ENCODE peak calls at places on chromosomes 12 and 14, in six cellular contexts. I is GM18507; W is AG09319; Q is CD8-positive, alpha-beta memory T cell; Z is GM13976; A is endothelial cell. S is an unnamed sample.

GRCh38 chr14:71206766-71207371 is 299.6 kb downstream of the PCNX1 start:
- DNase-seq in Z (no peak), Q (no peak), W (peak), A (no peak), I (no peak), S (no peak)

GRCh38 chr14:99024926-99025325 is 247.1 kb downstream of the BCL11B start:
- DNase-seq in Z (no peak), Q (no peak), I (no peak), W (no peak), A (no peak), S (no peak)

GRCh38 chr12:13603951-13604350 is 377.5 kb downstream of the GRIN2B start:
- DNase-seq in I (no peak), Q (no peak), Z (no peak), W (no peak), A (no peak), S (no peak)

GRCh38 chr14:50822501-50823042 is 8.4 kb downstream of the NIN start:
- DNase-seq in I (no peak), W (no peak), Q (no peak), Z (no peak), A (no peak), S (no peak)

GRCh38 chr12:54294152-54294913 is 6.5 kb downstream of the NFE2 start:
- DNase-seq in Z (peak), Q (peak), W (no peak), I (peak), A (peak), S (no peak)

GRCh38 chr14:105944632-105945610 is 418.5 kb downstream of the TMEM121 start:
- DNase-seq in W (no peak), A (no peak), I (no peak), Q (peak), Z (peak), S (peak)

GRCh38 chr12:75666126-75666979 is 154.9 kb upstream of the KRR1 start:
- DNase-seq in Z (no peak), W (no peak), Q (no peak), A (no peak), I (no peak), S (no peak)

GRCh38 chr12:27207626-27208413 is 36.3 kb upstream of the STK38L start:
- DNase-seq in W (no peak), Q (no peak), I (no peak), Z (peak), A (no peak), S (no peak)

GRCh38 chr14:103624860-103625259 is 4.2 kb upstream of the KLC1 start:
- DNase-seq in W (peak), I (no peak), A (no peak), Z (no peak), Q (no peak), S (peak)

GRCh38 chr14:105859717-105860614 is 333.6 kb downstream of the TMEM121 start:
- DNase-seq in A (no peak), W (no peak), Z (peak), Q (no peak), I (no peak), S (peak)

GRCh38 chr12:16603916-16604575 is 1.9 kb downstream of the LMO3 start:
- DNase-seq in I (no peak), A (no peak), W (no peak), Z (no peak), Q (no peak), S (no peak)

GRCh38 chr12:12503384-12504078 is 59.1 kb downstream of the DUSP16 start:
- DNase-seq in W (no peak), I (no peak), A (peak), Z (peak), Q (no peak), S (no peak)

GRCh38 chr12:89824822-89825221 is 116.2 kb upstream of the ATP2B1 start:
- DNase-seq in Q (no peak), A (no peak), Z (no peak), I (no peak), W (no peak), S (no peak)

GRCh38 chr12:115998119-115998633 is 279.3 kb downstream of the MED13L start:
- DNase-seq in A (peak), W (peak), Q (peak), Z (peak), I (peak), S (no peak)

GRCh38 chr12:52879394-52880351 is 25.2 kb downstream of the KRT8 start:
- DNase-seq in W (peak), A (peak), I (peak), Q (peak), Z (peak), S (no peak)

GRCh38 chr12:26297386-26298070 is 102.2 kb downstream of the SSPN start:
- DNase-seq in Q (no peak), I (no peak), W (no peak), A (no peak), Z (no peak), S (no peak)

GRCh38 chr14:90534838-90535555 is 138.2 kb downstream of the CALM1 start:
- DNase-seq in A (no peak), W (no peak), I (no peak), Q (no peak), Z (no peak), S (no peak)

GRCh38 chr12:106113446-106114083 is 25.2 kb downstream of the NUAK1 start:
- DNase-seq in I (no peak), Q (no peak), A (no peak), W (no peak), Z (no peak), S (no peak)

GRCh38 chr12:53845932-53846331 is 92.7 kb upstream of the HOXC13 start:
- DNase-seq in Q (no peak), W (no peak), A (no peak), I (no peak), Z (no peak), S (no peak)

GRCh38 chr12:108568653-108569154 is 6.3 kb downstream of the ISCU start:
- DNase-seq in Q (peak), Z (peak), W (no peak), I (peak), A (no peak), S (peak)

GRCh38 chr14:59632381-59632780 is 55.8 kb upstream of the CCDC175 start:
- DNase-seq in I (no peak), Z (peak), W (no peak), Q (no peak), A (peak), S (no peak)

GRCh38 chr12:112979281-112979680 is 962 bp downstream of the OAS2 start:
- DNase-seq in A (no peak), W (no peak), Z (peak), I (no peak), Q (no peak), S (no peak)

GRCh38 chr12:110560048-110560447 is 23.1 kb downstream of the PPTC7 start:
- DNase-seq in Z (no peak), A (no peak), W (no peak), I (no peak), Q (no peak), S (no peak)

GRCh38 chr14:80658155-80658554 is 283.4 kb downstream of the CEP128 start:
- DNase-seq in I (no peak), Z (no peak), A (no peak), Q (no peak), W (no peak), S (no peak)

GRCh38 chr12:76778358-76778757 is 14.4 kb downstream of the ZDHHC17 start:
- DNase-seq in Z (no peak), W (no peak), A (no peak), I (no peak), Q (no peak), S (no peak)

GRCh38 chr14:71321556-71322315 is 414.5 kb downstream of the PCNX1 start:
- DNase-seq in Z (no peak), A (no peak), Q (peak), I (no peak), W (no peak), S (no peak)

GRCh38 chr14:104519721-104520120 is 59.8 kb upstream of the C14orf180 start:
- DNase-seq in A (no peak), W (no peak), I (no peak), Z (no peak), Q (no peak), S (no peak)

GRCh38 chr14:92348154-92348553 is 25.2 kb downstream of the SLC24A4 start:
- DNase-seq in W (no peak), A (no peak), Q (no peak), I (no peak), Z (no peak), S (no peak)

GRCh38 chr12:121992059-121992879 is 29.4 kb upstream of the BCL7A start:
- DNase-seq in W (peak), Q (peak), I (peak), Z (peak), A (no peak), S (no peak)

GRCh38 chr12:4771960-4772566 is 51.9 kb downstream of the GALNT8 start:
- DNase-seq in W (no peak), I (no peak), A (no peak), Q (no peak), Z (no peak), S (no peak)